ENCODE peak calls at places on chromosomes 1 and 21, in six cellular contexts. D is GM03348; B is bronchial epithelial cell; C is stomach; N is GDM1; W is CD8-positive, alpha-beta T cell. E is an unnamed sample.

GRCh38 chr1:234920136-234920842 is 208.3 kb downstream of the TOMM20 start:
- DNase-seq in D (no peak), B (no peak), C (peak), N (no peak), W (no peak), E (no peak)

GRCh38 chr1:8874230-8875201 is 4.0 kb downstream of the ENO1 start:
- DNase-seq in D (no peak), B (no peak), C (no peak), N (no peak), W (no peak), E (no peak)

GRCh38 chr21:45944601-45945000 is 37.0 kb upstream of the COL6A1 start:
- DNase-seq in D (no peak), B (no peak), C (no peak), N (no peak), W (no peak), E (no peak)

GRCh38 chr1:218660678-218661053 is 315.5 kb downstream of the TGFB2 start:
- DNase-seq in D (peak), B (peak), C (no peak), N (no peak), W (no peak), E (peak)

GRCh38 chr1:6141601-6142000 is 38.5 kb downstream of the CHD5 start:
- DNase-seq in D (no peak), B (no peak), C (no peak), N (no peak), W (no peak), E (no peak)

GRCh38 chr21:16363563-16363962 is 633.8 kb downstream of the USP25 start:
- DNase-seq in D (no peak), B (no peak), C (no peak), N (no peak), W (no peak), E (no peak)

GRCh38 chr1:109910963-109911798 is 532 bp downstream of the CSF1 start:
- DNase-seq in D (peak), B (no peak), C (no peak), N (no peak), W (no peak), E (peak)

GRCh38 chr1:234602334-234603220 is 7.4 kb downstream of the IRF2BP2 start:
- DNase-seq in D (peak), B (peak), C (peak), N (peak), W (no peak), E (peak)

GRCh38 chr21:26391166-26391565 is 181.9 kb downstream of the CYYR1 start:
- DNase-seq in D (no peak), B (peak), C (no peak), N (no peak), W (no peak), E (no peak)

GRCh38 chr1:1451696-1452364 is 2.3 kb downstream of the ATAD3C start:
- DNase-seq in D (peak), B (no peak), C (no peak), N (no peak), W (no peak), E (peak)

E was measured in osteoblast.